ENCODE peak calls at places on chromosomes 1 and 21, in four cellular contexts. X is A549; R is heart right ventricle; K is CD8-positive, alpha-beta memory T cell. F is an unnamed sample.

GRCh38 chr1:99677416-99677815 is 31.5 kb downstream of the PALMD start:
- DNase-seq in K (no peak), X (no peak), R (peak; percentile 39), F (no peak)

GRCh38 chr1:184033136-184033469 is 4.4 kb downstream of the COLGALT2 start:
- DNase-seq in K (no peak), R (no peak), X (no peak), F (no peak)

GRCh38 chr1:241847796-241848668 is at the start of gene EXO1:
- DNase-seq in K (peak; percentile 80), X (peak; percentile 93), R (peak; percentile 83), F (peak; percentile 80)

GRCh38 chr21:31586118-31586517 is 73.4 kb upstream of the SOD1 start:
- DNase-seq in R (no peak), K (no peak), X (no peak), F (no peak)

GRCh38 chr1:228084325-228084724 is 1.8 kb downstream of the ARF1 start:
- DNase-seq in K (no peak), R (no peak), X (no peak), F (no peak)

GRCh38 chr1:64775152-64775551 is 30.3 kb downstream of the RAVER2 start:
- DNase-seq in K (no peak), R (no peak), X (no peak), F (no peak)

GRCh38 chr1:176820292-176821056 is 344.0 kb downstream of the ASTN1 start:
- DNase-seq in R (no peak), X (no peak), K (no peak), F (no peak)

GRCh38 chr21:33663241-33663640 is 20.9 kb downstream of the ITSN1 start:
- DNase-seq in R (no peak), K (no peak), X (no peak), F (no peak)

GRCh38 chr1:6625579-6626149 is 996 bp downstream of the THAP3 start:
- DNase-seq in K (no peak), X (peak; percentile 14), R (no peak), F (no peak)

GRCh38 chr1:155012052-155012546 is 9.5 kb downstream of the ZBTB7B start:
- DNase-seq in K (no peak), X (peak; percentile 86), R (peak; percentile 62), F (no peak)

GRCh38 chr1:230052665-230053064 is 14.4 kb upstream of the GALNT2 start:
- DNase-seq in R (no peak), K (no peak), X (no peak), F (no peak)

GRCh38 chr1:230708631-230709580 is 5.0 kb downstream of the AGT start:
- DNase-seq in X (peak; percentile 33), R (peak; percentile 57), K (no peak), F (no peak)

GRCh38 chr21:14979264-14979663 is 85.5 kb downstream of the NRIP1 start:
- DNase-seq in K (no peak), R (no peak), X (no peak), F (no peak)

GRCh38 chr1:4650486-4650885 is 3.9 kb upstream of the AJAP1 start:
- DNase-seq in K (no peak), X (peak; percentile 67), R (no peak), F (no peak)

GRCh38 chr1:34985063-34985770 is at the start of gene TMEM35B:
- DNase-seq in K (peak; percentile 68), R (peak; percentile 79), X (peak; percentile 33), F (peak; percentile 29)

GRCh38 chr1:27161594-27161993 is 6.7 kb upstream of the SLC9A1 start:
- DNase-seq in R (no peak), K (no peak), X (no peak), F (peak; percentile 61)

GRCh38 chr1:2429780-2430591 is 17.6 kb upstream of the PEX10 start:
- DNase-seq in R (no peak), K (no peak), X (no peak), F (no peak)

GRCh38 chr1:221228594-221228993 is 349.4 kb downstream of the HLX start:
- DNase-seq in R (no peak), K (no peak), X (no peak), F (no peak)

GRCh38 chr1:69175078-69175477 is 392.6 kb upstream of the LRRC7 start:
- DNase-seq in X (no peak), R (no peak), K (no peak), F (no peak)

GRCh38 chr1:110255388-110255787 is 45.3 kb downstream of the KCNC4 start:
- DNase-seq in R (no peak), K (no peak), X (no peak), F (no peak)

GRCh38 chr1:1337793-1338147 is 6.7 kb downstream of the TAS1R3 start:
- DNase-seq in K (no peak), X (no peak), R (no peak), F (no peak)

GRCh38 chr1:160911441-160911840 is 26.5 kb upstream of the ITLN1 start:
- DNase-seq in K (no peak), R (no peak), X (no peak), F (no peak)

GRCh38 chr1:10596780-10597179 is 122.0 kb downstream of the PEX14 start:
- DNase-seq in X (no peak), R (no peak), K (no peak), F (no peak)

GRCh38 chr1:204089044-204089751 is 16.3 kb downstream of the SOX13 start:
- DNase-seq in K (no peak), X (no peak), R (peak; percentile 27), F (no peak)

GRCh38 chr21:34693192-34693810 is 24.5 kb downstream of the CLIC6 start:
- DNase-seq in K (peak; percentile 20), R (peak; percentile 29), X (peak; percentile 48), F (no peak)

GRCh38 chr1:245877976-245878375 is 629.1 kb downstream of the SMYD3 start:
- DNase-seq in X (no peak), K (no peak), R (no peak), F (no peak)

GRCh38 chr1:44543064-44543815 is 131.0 kb downstream of the TMEM53 start:
- DNase-seq in X (no peak), K (no peak), R (no peak), F (no peak)

GRCh38 chr1:204128464-204128963 is 23.3 kb downstream of the ETNK2 start:
- DNase-seq in R (no peak), K (no peak), X (no peak), F (no peak)

GRCh38 chr1:151638812-151639211 is 27.0 kb downstream of the SNX27 start:
- DNase-seq in K (no peak), R (no peak), X (no peak), F (no peak)

GRCh38 chr1:16958475-16958874 is 21.9 kb downstream of the MFAP2 start:
- DNase-seq in X (no peak), K (no peak), R (no peak), F (no peak)

GRCh38 chr1:165143437-165144065 is 213.0 kb downstream of the LMX1A start:
- DNase-seq in K (no peak), X (no peak), R (no peak), F (no peak)

GRCh38 chr21:34897828-34898227 is 151.3 kb downstream of the RUNX1 start:
- DNase-seq in K (no peak), R (no peak), X (no peak), F (no peak)

GRCh38 chr1:183822081-183822611 is 17.2 kb downstream of the RGL1 start:
- DNase-seq in X (no peak), R (peak; percentile 55), K (no peak), F (no peak)

GRCh38 chr1:191368891-191369654 is 789.2 kb upstream of the RGS18 start:
- DNase-seq in X (peak; percentile 16), R (no peak), K (no peak), F (no peak)

GRCh38 chr1:170663011-170663410 is 920 bp upstream of the PRRX1 start:
- DNase-seq in R (no peak), X (no peak), K (no peak), F (no peak)

GRCh38 chr1:160171352-160171751 is 19.0 kb upstream of the CASQ1 start:
- DNase-seq in X (no peak), K (no peak), R (no peak), F (no peak)

GRCh38 chr1:224253721-224254120 is 70.7 kb downstream of the DEGS1 start:
- DNase-seq in K (no peak), R (no peak), X (no peak), F (no peak)

GRCh38 chr1:113396585-113396984 is 6.3 kb downstream of the MAGI3 start:
- DNase-seq in X (peak; percentile 70), K (no peak), R (no peak), F (no peak)

GRCh38 chr1:113394863-113395259 is 4.5 kb downstream of the MAGI3 start:
- DNase-seq in X (no peak), R (no peak), K (no peak), F (no peak)

GRCh38 chr1:113392541-113392940 is 2.2 kb downstream of the MAGI3 start:
- DNase-seq in X (no peak), R (no peak), K (no peak), F (no peak)

GRCh38 chr1:113396102-113396501 is 5.8 kb downstream of the MAGI3 start:
- DNase-seq in X (peak; percentile 9), R (no peak), K (no peak), F (no peak)

GRCh38 chr1:113394043-113394862 is 3.9 kb downstream of the MAGI3 start:
- DNase-seq in K (no peak), R (no peak), X (no peak), F (no peak)
- H3K4me3 ChIP-seq in K (no peak overlapping the region), R (no peak overlapping the region), X (no peak overlapping the region), F (no peak overlapping the region)

GRCh38 chr1:9500756-9501754 is 38.2 kb upstream of the SLC25A33 start:
- DNase-seq in X (no peak), K (no peak), R (no peak), F (no peak)

GRCh38 chr1:9490605-9491339 is 48.5 kb upstream of the SLC25A33 start:
- DNase-seq in X (peak; percentile 76), R (peak; percentile 89), K (peak; percentile 79), F (peak; percentile 39)

GRCh38 chr1:9493326-9493725 is 45.9 kb upstream of the SLC25A33 start:
- DNase-seq in R (no peak), X (no peak), K (no peak), F (no peak)

GRCh38 chr1:9495854-9496374 is 43.4 kb upstream of the SLC25A33 start:
- DNase-seq in K (no peak), X (no peak), R (no peak), F (no peak)

GRCh38 chr1:9494936-9495758 is 44.1 kb upstream of the SLC25A33 start:
- DNase-seq in K (peak; percentile 49), X (peak; percentile 60), R (peak; percentile 19), F (peak; percentile 12)
- H3K4me3 ChIP-seq in K (peak overlapping the region; percentile 16), X (peak overlapping the region; percentile 34), R (peak overlapping the region; percentile 43), F (peak overlapping the region; percentile 46)

GRCh38 chr1:18128298-18128697 is 20.7 kb downstream of the IGSF21 start:
- DNase-seq in R (no peak), X (no peak), K (no peak), F (no peak)

GRCh38 chr1:18132707-18133066 is 25.1 kb downstream of the IGSF21 start:
- DNase-seq in X (no peak), K (no peak), R (no peak), F (no peak)

GRCh38 chr1:18132022-18132706 is 24.6 kb downstream of the IGSF21 start:
- DNase-seq in K (no peak), X (no peak), R (no peak), F (no peak)

GRCh38 chr1:18134324-18135046 is 26.9 kb downstream of the IGSF21 start:
- DNase-seq in K (no peak), X (no peak), R (no peak), F (no peak)

GRCh38 chr1:18130356-18130755 is 22.8 kb downstream of the IGSF21 start:
- DNase-seq in K (no peak), X (no peak), R (no peak), F (no peak)
- H3K4me3 ChIP-seq in K (no peak overlapping the region), X (no peak overlapping the region), R (no peak overlapping the region), F (no peak overlapping the region)

GRCh38 chr1:207644852-207645631 is at the start of gene CR1L:
- DNase-seq in K (peak; percentile 37), X (peak; percentile 50), R (peak; percentile 69), F (peak; percentile 22)
- H3K4me3 ChIP-seq in K (peak within 1 kb of the TSS; percentile 64), X (peak within 1 kb of the TSS; percentile 57), R (peak within 1 kb of the TSS; percentile 62), F (peak within 1 kb of the TSS; percentile 47)

F was measured in GM12864.